ENCODE peak calls at places on chromosomes 13 and 19, in seven cellular contexts. One of them, this sample, is unnamed.

GRCh38 chr19:16496613-16496983 is 404 bp downstream of the C19orf44 start:
- DNase-seq in body of pancreas: no peak
- DNase-seq in breast epithelium: no peak
- DNase-seq in lower leg skin: peak; percentile 39
- DNase-seq in suprapubic skin: no peak
- DNase-seq in transverse colon: peak; percentile 20
- DNase-seq in uterus: peak; percentile 54
- DNase-seq in this sample: peak; percentile 38

GRCh38 chr19:46317339-46317738 is 20.5 kb downstream of the HIF3A start:
- DNase-seq in breast epithelium: no peak
- DNase-seq in body of pancreas: no peak
- DNase-seq in lower leg skin: no peak
- DNase-seq in suprapubic skin: no peak
- DNase-seq in uterus: no peak
- DNase-seq in transverse colon: no peak
- DNase-seq in this sample: no peak

GRCh38 chr13:50650936-50651638 is 192.4 kb downstream of the DLEU7 start:
- DNase-seq in lower leg skin: no peak
- DNase-seq in suprapubic skin: no peak
- DNase-seq in transverse colon: no peak
- DNase-seq in uterus: no peak
- DNase-seq in body of pancreas: no peak
- DNase-seq in breast epithelium: no peak
- DNase-seq in this sample: no peak

GRCh38 chr19:53880716-53881481 is 1.1 kb upstream of the PRKCG start:
- DNase-seq in uterus: no peak
- DNase-seq in body of pancreas: no peak
- DNase-seq in lower leg skin: no peak
- DNase-seq in breast epithelium: no peak
- DNase-seq in transverse colon: no peak
- DNase-seq in suprapubic skin: no peak
- DNase-seq in this sample: no peak

GRCh38 chr13:71771144-71771543 is 95.9 kb downstream of the DACH1 start:
- DNase-seq in transverse colon: no peak
- DNase-seq in lower leg skin: no peak
- DNase-seq in body of pancreas: no peak
- DNase-seq in uterus: no peak
- DNase-seq in suprapubic skin: no peak
- DNase-seq in breast epithelium: no peak
- DNase-seq in this sample: no peak

GRCh38 chr13:96075953-96076543 is 13.9 kb upstream of the HS6ST3 start:
- DNase-seq in lower leg skin: no peak
- DNase-seq in transverse colon: no peak
- DNase-seq in uterus: no peak
- DNase-seq in suprapubic skin: no peak
- DNase-seq in breast epithelium: no peak
- DNase-seq in body of pancreas: no peak
- DNase-seq in this sample: no peak

GRCh38 chr19:44607049-44607448 is 6.3 kb upstream of the IGSF23 start:
- DNase-seq in suprapubic skin: no peak
- DNase-seq in transverse colon: no peak
- DNase-seq in lower leg skin: peak; percentile 19
- DNase-seq in uterus: no peak
- DNase-seq in breast epithelium: no peak
- DNase-seq in body of pancreas: no peak
- DNase-seq in this sample: no peak

GRCh38 chr13:96041326-96042092 is 11.7 kb downstream of the UGGT2 start:
- DNase-seq in body of pancreas: no peak
- DNase-seq in uterus: no peak
- DNase-seq in transverse colon: no peak
- DNase-seq in breast epithelium: no peak
- DNase-seq in suprapubic skin: no peak
- DNase-seq in lower leg skin: no peak
- DNase-seq in this sample: no peak

GRCh38 chr13:42548731-42549554 is 25.0 kb upstream of the TNFSF11 start:
- DNase-seq in suprapubic skin: no peak
- DNase-seq in lower leg skin: peak; percentile 32
- DNase-seq in transverse colon: peak; percentile 29
- DNase-seq in breast epithelium: no peak
- DNase-seq in body of pancreas: no peak
- DNase-seq in uterus: no peak
- DNase-seq in this sample: peak; percentile 21

GRCh38 chr13:25172303-25172630 is 179 bp upstream of the AMER2 start:
- DNase-seq in uterus: no peak
- DNase-seq in body of pancreas: no peak
- DNase-seq in transverse colon: no peak
- DNase-seq in suprapubic skin: no peak
- DNase-seq in breast epithelium: no peak
- DNase-seq in lower leg skin: no peak
- DNase-seq in this sample: no peak
- H3K4me3 ChIP-seq in uterus: no peak overlapping the region
- H3K4me3 ChIP-seq in body of pancreas: no peak overlapping the region
- H3K4me3 ChIP-seq in transverse colon: no peak overlapping the region
- H3K4me3 ChIP-seq in suprapubic skin: no peak overlapping the region
- H3K4me3 ChIP-seq in breast epithelium: no peak overlapping the region
- H3K4me3 ChIP-seq in lower leg skin: no peak overlapping the region
- H3K4me3 ChIP-seq in this sample: no peak overlapping the region

GRCh38 chr19:41308450-41309224 is 1.3 kb upstream of the CCDC97 start:
- DNase-seq in suprapubic skin: peak; percentile 96
- DNase-seq in body of pancreas: peak; percentile 93
- DNase-seq in lower leg skin: peak; percentile 95
- DNase-seq in breast epithelium: peak; percentile 92
- DNase-seq in uterus: peak; percentile 92
- DNase-seq in transverse colon: peak; percentile 97
- DNase-seq in this sample: peak; percentile 77

GRCh38 chr19:41307090-41307875 is 2.7 kb upstream of the CCDC97 start:
- DNase-seq in body of pancreas: no peak
- DNase-seq in uterus: no peak
- DNase-seq in transverse colon: no peak
- DNase-seq in breast epithelium: no peak
- DNase-seq in lower leg skin: no peak
- DNase-seq in suprapubic skin: no peak
- DNase-seq in this sample: no peak

GRCh38 chr19:41309225-41310030 is 544 bp upstream of the CCDC97 start:
- DNase-seq in body of pancreas: no peak
- DNase-seq in suprapubic skin: no peak
- DNase-seq in breast epithelium: no peak
- DNase-seq in lower leg skin: peak; percentile 41
- DNase-seq in transverse colon: no peak
- DNase-seq in uterus: no peak
- DNase-seq in this sample: no peak

GRCh38 chr19:41306394-41306793 is 3.6 kb upstream of the CCDC97 start:
- DNase-seq in body of pancreas: no peak
- DNase-seq in suprapubic skin: no peak
- DNase-seq in uterus: no peak
- DNase-seq in transverse colon: no peak
- DNase-seq in breast epithelium: no peak
- DNase-seq in lower leg skin: no peak
- DNase-seq in this sample: no peak

DNA sequence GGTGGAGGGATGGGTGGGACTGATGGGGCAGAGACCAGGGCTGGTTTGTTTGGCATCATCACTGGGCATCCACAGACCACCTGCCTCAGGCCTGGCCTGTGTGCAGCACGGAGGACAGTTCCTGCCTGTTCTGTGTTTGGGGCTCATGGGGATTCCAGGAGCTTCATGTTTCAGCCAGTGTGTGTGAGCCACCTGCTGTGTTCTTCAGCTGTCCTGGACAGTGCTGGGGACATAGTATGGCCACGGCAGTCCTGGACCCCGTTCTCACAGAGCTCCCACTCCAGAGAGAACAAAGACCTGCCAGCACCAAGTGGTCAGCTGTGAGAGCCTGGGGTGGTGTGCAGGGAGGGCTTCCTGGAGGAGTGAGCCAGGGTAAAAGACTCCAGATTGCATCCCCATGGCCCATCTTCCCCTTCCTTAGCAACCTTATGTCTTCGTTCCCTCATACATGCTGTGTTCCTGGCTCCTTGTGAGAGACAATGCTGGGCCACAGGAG is 2.0 kb upstream of the CCDC97 start:
- DNase-seq in body of pancreas: no peak
- DNase-seq in suprapubic skin: no peak
- DNase-seq in lower leg skin: no peak
- DNase-seq in breast epithelium: no peak
- DNase-seq in uterus: no peak
- DNase-seq in transverse colon: no peak
- DNase-seq in this sample: no peak
- TF ChIP-seq POLR2A in body of pancreas: no peak
- TF ChIP-seq POLR2A in suprapubic skin: no peak
- TF ChIP-seq POLR2A in lower leg skin: no peak
- TF ChIP-seq POLR2A in breast epithelium: no peak
- TF ChIP-seq POLR2A in uterus: no peak
- TF ChIP-seq POLR2A in transverse colon: no peak
- TF ChIP-seq POLR2A in this sample: no peak

GRCh38 chr19:3357731-3358391 is 8.5 kb upstream of the NFIC start:
- DNase-seq in transverse colon: no peak
- DNase-seq in uterus: no peak
- DNase-seq in lower leg skin: no peak
- DNase-seq in suprapubic skin: no peak
- DNase-seq in breast epithelium: no peak
- DNase-seq in body of pancreas: peak; percentile 58
- DNase-seq in this sample: no peak
- H3K4me3 ChIP-seq in transverse colon: peak overlapping the region; percentile 100
- H3K4me3 ChIP-seq in uterus: peak overlapping the region; percentile 93
- H3K4me3 ChIP-seq in lower leg skin: no peak overlapping the region
- H3K4me3 ChIP-seq in suprapubic skin: peak overlapping the region; percentile 84
- H3K4me3 ChIP-seq in breast epithelium: peak overlapping the region; percentile 100
- H3K4me3 ChIP-seq in body of pancreas: no peak overlapping the region
- H3K4me3 ChIP-seq in this sample: peak overlapping the region; percentile 62

DNA sequence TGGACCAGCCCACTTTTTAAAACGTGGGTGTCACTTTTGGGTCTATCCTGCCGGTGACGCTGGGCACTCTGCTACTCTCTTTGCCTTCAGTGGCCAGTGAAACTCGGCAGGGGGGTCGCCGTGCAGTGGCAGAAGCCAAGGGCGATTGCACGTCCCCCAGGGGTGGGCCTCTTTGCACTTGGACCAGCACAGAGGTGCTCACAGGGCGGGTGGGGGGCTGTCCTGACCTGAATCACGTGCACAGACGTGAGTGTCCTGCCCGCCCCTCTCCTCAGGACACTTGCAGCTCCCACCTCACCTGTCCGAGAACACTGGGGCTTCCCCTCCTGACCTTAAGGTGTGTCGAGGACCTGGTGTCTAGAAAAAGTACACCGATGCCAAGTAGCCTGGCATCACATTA is 16.1 kb downstream of the COL4A1 start:
- DNase-seq in uterus: no peak
- DNase-seq in body of pancreas: no peak
- DNase-seq in lower leg skin: no peak
- DNase-seq in breast epithelium: no peak
- DNase-seq in transverse colon: no peak
- DNase-seq in suprapubic skin: no peak
- DNase-seq in this sample: no peak
- TF ChIP-seq POLR2A in uterus: no peak
- TF ChIP-seq POLR2A in body of pancreas: no peak
- TF ChIP-seq POLR2A in lower leg skin: no peak
- TF ChIP-seq POLR2A in breast epithelium: no peak
- TF ChIP-seq POLR2A in transverse colon: no peak
- TF ChIP-seq POLR2A in suprapubic skin: no peak
- TF ChIP-seq POLR2A in this sample: no peak

DNA sequence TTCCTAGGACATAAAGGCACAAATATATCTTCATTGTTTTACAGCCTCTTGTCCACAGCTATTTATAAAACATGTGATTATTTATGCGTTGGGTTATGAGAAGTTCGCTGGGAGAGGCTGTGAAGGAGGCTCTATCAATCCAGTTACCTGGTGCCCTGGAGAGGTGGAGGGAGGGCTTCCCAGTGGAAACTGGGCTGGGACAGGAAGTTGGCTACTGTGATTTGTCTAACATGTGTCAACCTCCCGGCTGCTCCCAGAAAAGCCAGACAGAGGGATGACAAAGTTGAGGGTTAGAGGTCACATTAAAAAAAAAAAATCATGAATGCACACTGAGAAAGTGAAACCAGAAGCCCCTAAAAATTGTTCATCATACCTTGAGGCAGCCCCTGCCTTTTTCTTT is 346.5 kb downstream of the ZNF536 start:
- DNase-seq in breast epithelium: no peak
- DNase-seq in transverse colon: peak; percentile 12
- DNase-seq in body of pancreas: peak; percentile 36
- DNase-seq in uterus: no peak
- DNase-seq in lower leg skin: no peak
- DNase-seq in suprapubic skin: no peak
- DNase-seq in this sample: no peak
- H3K4me3 ChIP-seq in breast epithelium: peak overlapping the region; percentile 76
- H3K4me3 ChIP-seq in transverse colon: peak overlapping the region; percentile 62
- H3K4me3 ChIP-seq in body of pancreas: peak overlapping the region; percentile 61
- H3K4me3 ChIP-seq in uterus: peak overlapping the region; percentile 72
- H3K4me3 ChIP-seq in lower leg skin: no peak overlapping the region
- H3K4me3 ChIP-seq in suprapubic skin: peak overlapping the region; percentile 76
- H3K4me3 ChIP-seq in this sample: peak overlapping the region; percentile 60

GRCh38 chr19:48878219-48879024 is 6.2 kb downstream of the PPP1R15A start:
- DNase-seq in body of pancreas: no peak
- DNase-seq in uterus: no peak
- DNase-seq in suprapubic skin: no peak
- DNase-seq in lower leg skin: no peak
- DNase-seq in breast epithelium: no peak
- DNase-seq in transverse colon: no peak
- DNase-seq in this sample: no peak
- TF ChIP-seq POLR2A in body of pancreas: peak; percentile 12
- TF ChIP-seq POLR2A in uterus: no peak
- TF ChIP-seq POLR2A in suprapubic skin: no peak
- TF ChIP-seq POLR2A in lower leg skin: no peak
- TF ChIP-seq POLR2A in breast epithelium: peak; percentile 11
- TF ChIP-seq POLR2A in transverse colon: no peak
- TF ChIP-seq POLR2A in this sample: no peak

This sample was measured in gastrocnemius medialis.